ENCODE peak calls at places on chromosomes 4 and X, in five cellular contexts. Q is right atrium auricular region, O is body of pancreas, Z is IMR-90, V is A549. G is an unnamed sample. For H3K9me3, the result is how much of the 10 kb centered on the place peaks cover.

GRCh38 chr4:20512053-20512810 is 188.0 kb upstream of the PACRGL start:
- DNase-seq in O (no peak), V (no peak), Q (no peak), Z (no peak), G (no peak)

GRCh38 chr4:108117473-108118182 is 51.1 kb downstream of the LEF1 start:
- DNase-seq in Q (no peak), O (peak), V (no peak), Z (no peak), G (no peak)

GRCh38 chr4:94545296-94545695 is 93.6 kb downstream of the PDLIM5 start:
- DNase-seq in O (no peak), V (no peak), Q (no peak), Z (peak), G (no peak)

GRCh38 chr4:85398276-85398675 is 76.7 kb upstream of the ARHGAP24 start:
- DNase-seq in V (no peak), O (peak), Z (no peak), Q (no peak), G (no peak)

GRCh38 chr4:151012836-151013235 is 2.2 kb downstream of the LRBA start:
- DNase-seq in Q (no peak), Z (no peak), O (peak), V (no peak), G (no peak)

GRCh38 chr4:145736241-145736831 is 56.4 kb downstream of the C4orf51 start:
- DNase-seq in Z (no peak), Q (peak), V (no peak), O (peak), G (peak)

GRCh38 chr4:3422241-3422801 is 19.4 kb upstream of the HGFAC start:
- DNase-seq in V (no peak), O (no peak), Q (no peak), Z (no peak), G (no peak)

GRCh38 chrX:2389324-2389723 is 111.5 kb downstream of the DHRSX start:
- DNase-seq in Z (no peak), V (no peak), Q (no peak), O (no peak), G (peak)

GRCh38 chr4:114734581-114734980 is 136.0 kb downstream of the UGT8 start:
- DNase-seq in Q (no peak), Z (no peak), V (no peak), O (no peak), G (no peak)

GRCh38 chrX:151031365-151031975 is 48.3 kb downstream of the HMGB3 start:
- DNase-seq in Z (no peak), Q (no peak), V (no peak), O (no peak), G (no peak)

GRCh38 chr4:83964996-83965541 is 429.2 kb downstream of the GPAT3 start:
- DNase-seq in O (no peak), V (no peak), Q (no peak), Z (peak), G (no peak)

GRCh38 chr4:144709159-144709558 is 63.2 kb downstream of the HHIP start:
- DNase-seq in O (no peak), V (no peak), Z (peak), Q (no peak), G (no peak)

GRCh38 chr4:142728209-142728608 is 117.9 kb downstream of the INPP4B start:
- DNase-seq in Z (peak), Q (no peak), O (no peak), V (no peak), G (no peak)

GRCh38 chr4:187139116-187139515 is 415.5 kb upstream of the FAT1 start:
- DNase-seq in O (no peak), Z (no peak), V (no peak), Q (no peak), G (no peak)

GRCh38 chrX:26411045-26411444 is 195.1 kb downstream of the MAGEB5 start:
- DNase-seq in O (peak), V (no peak), Q (no peak), Z (no peak), G (no peak)

GRCh38 chr4:475962-476361 is 23.0 kb downstream of the ZNF721 start:
- DNase-seq in Z (no peak), Q (no peak), V (no peak), O (no peak), G (no peak)
- H3K9me3 ChIP-seq in Z (under half), Q (under half), V (half or more), O (under half), G (under half)

DNA sequence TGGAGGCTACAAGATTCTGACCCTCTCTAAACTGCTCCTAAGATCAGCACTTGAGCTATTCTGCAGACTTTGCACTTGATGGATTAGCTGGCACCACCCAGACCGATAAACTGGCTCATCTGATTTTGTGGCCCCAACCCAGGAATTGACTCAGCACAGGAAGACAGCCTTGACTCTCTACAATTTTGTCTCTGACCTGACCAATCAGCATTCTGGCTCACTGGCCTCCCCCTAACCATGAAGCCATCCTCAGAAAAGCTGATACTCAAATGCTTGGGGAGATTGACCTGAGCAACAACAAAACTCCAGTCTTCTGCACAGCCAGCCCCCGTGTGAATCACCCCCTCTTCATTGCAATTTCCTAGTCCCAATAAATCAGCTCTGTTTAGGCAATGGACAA is 195.4 kb upstream of the PPP1R2C start:
- DNase-seq in Q (no peak), O (no peak), Z (no peak), V (no peak), G (no peak)
- H3K27ac ChIP-seq in Q (no peak), O (no peak), Z (no peak), V (no peak), G (no peak)

DNA sequence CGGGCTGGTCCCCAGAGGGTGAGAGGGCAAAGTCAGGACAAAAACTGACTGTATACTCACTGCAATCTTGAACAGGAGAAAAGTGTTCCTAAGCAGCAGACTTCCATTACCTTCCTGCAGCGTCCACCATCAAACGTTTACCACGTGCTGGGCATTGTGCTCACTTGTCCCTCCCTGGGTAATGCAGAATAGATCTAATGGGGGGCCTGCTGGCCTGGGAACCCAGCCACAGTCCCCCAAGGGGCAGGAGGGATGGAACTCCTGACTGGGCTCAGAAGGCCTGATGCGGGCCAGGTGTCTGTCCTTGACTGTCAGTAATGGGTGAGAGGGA is 37.6 kb upstream of the FAM156A start:
- DNase-seq in Z (no peak), O (no peak), Q (no peak), V (no peak), G (no peak)
- TF ChIP-seq CTCF in Z (no peak), O (no peak), Q (no peak), V (peak), G (no peak)

DNA sequence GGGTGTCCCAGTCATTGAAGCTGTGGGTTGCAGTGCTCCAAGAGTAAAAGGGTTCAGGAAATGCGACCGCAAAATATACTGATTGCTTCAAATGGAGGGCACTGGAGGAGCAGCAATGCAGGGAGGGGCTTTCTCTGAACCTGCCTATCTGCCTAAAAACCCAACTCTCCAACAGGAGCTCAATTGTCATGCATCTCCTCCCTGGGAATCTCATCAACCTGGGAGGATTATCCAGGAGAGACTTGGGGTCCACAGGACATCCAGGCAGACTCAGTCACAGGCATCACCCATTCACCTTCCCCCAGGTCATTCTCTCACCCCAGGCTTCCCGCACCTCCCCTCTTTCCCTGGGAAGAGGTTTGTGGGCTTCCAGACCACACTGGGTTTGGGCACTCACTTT is 38.2 kb upstream of the TLR3 start:
- DNase-seq in Q (no peak), Z (no peak), O (no peak), V (no peak), G (no peak)
- H3K9me3 ChIP-seq in Q (under half), Z (under half), O (under half), V (under half), G (under half)

G was measured in gastrocnemius medialis.